ENCODE peak calls at places on chromosomes 13 and 19, in ten cellular contexts. One of them, this sample, is unnamed.

GRCh38 chr13:37618554-37618953 is 20.0 kb upstream of the POSTN start:
- DNase-seq in spleen: no peak
- DNase-seq in SK-N-SH: no peak
- DNase-seq in GM12892: no peak
- DNase-seq in endothelial cell of umbilical vein: peak
- DNase-seq in sigmoid colon: no peak
- DNase-seq in esophagus muscularis mucosa: no peak
- DNase-seq in GM23338: no peak
- DNase-seq in breast epithelium: no peak
- DNase-seq in suprapubic skin: no peak
- DNase-seq in this sample: no peak

GRCh38 chr13:37598572-37598971 is at the start of gene POSTN:
- DNase-seq in spleen: no peak
- DNase-seq in SK-N-SH: no peak
- DNase-seq in GM12892: no peak
- DNase-seq in endothelial cell of umbilical vein: peak
- DNase-seq in sigmoid colon: no peak
- DNase-seq in esophagus muscularis mucosa: no peak
- DNase-seq in GM23338: no peak
- DNase-seq in breast epithelium: no peak
- DNase-seq in suprapubic skin: no peak
- DNase-seq in this sample: no peak

GRCh38 chr19:13363235-13363634 is 143.0 kb downstream of the CACNA1A start:
- DNase-seq in spleen: no peak
- DNase-seq in SK-N-SH: no peak
- DNase-seq in GM12892: no peak
- DNase-seq in endothelial cell of umbilical vein: no peak
- DNase-seq in sigmoid colon: no peak
- DNase-seq in esophagus muscularis mucosa: no peak
- DNase-seq in GM23338: no peak
- DNase-seq in breast epithelium: no peak
- DNase-seq in suprapubic skin: no peak
- DNase-seq in this sample: no peak

GRCh38 chr19:12665281-12665573 is 1.3 kb downstream of the MAN2B1 start:
- DNase-seq in spleen: peak
- DNase-seq in SK-N-SH: no peak
- DNase-seq in GM12892: peak
- DNase-seq in endothelial cell of umbilical vein: no peak
- DNase-seq in sigmoid colon: no peak
- DNase-seq in esophagus muscularis mucosa: no peak
- DNase-seq in GM23338: no peak
- DNase-seq in breast epithelium: no peak
- DNase-seq in suprapubic skin: peak
- DNase-seq in this sample: no peak

GRCh38 chr13:85520445-85520844 is 278.8 kb downstream of the SLITRK6 start:
- DNase-seq in spleen: no peak
- DNase-seq in SK-N-SH: no peak
- DNase-seq in GM12892: no peak
- DNase-seq in endothelial cell of umbilical vein: no peak
- DNase-seq in sigmoid colon: no peak
- DNase-seq in esophagus muscularis mucosa: no peak
- DNase-seq in GM23338: no peak
- DNase-seq in breast epithelium: no peak
- DNase-seq in suprapubic skin: no peak
- DNase-seq in this sample: no peak

GRCh38 chr13:57629391-57629804 is 2.1 kb upstream of the PCDH17 start:
- DNase-seq in spleen: peak
- DNase-seq in SK-N-SH: peak
- DNase-seq in GM12892: no peak
- DNase-seq in endothelial cell of umbilical vein: no peak
- DNase-seq in sigmoid colon: no peak
- DNase-seq in esophagus muscularis mucosa: no peak
- DNase-seq in GM23338: peak
- DNase-seq in breast epithelium: no peak
- DNase-seq in suprapubic skin: no peak
- DNase-seq in this sample: no peak

GRCh38 chr19:11453468-11454341 is 18.3 kb downstream of the PRKCSH start:
- DNase-seq in spleen: no peak
- DNase-seq in SK-N-SH: peak
- DNase-seq in GM12892: peak
- DNase-seq in endothelial cell of umbilical vein: no peak
- DNase-seq in sigmoid colon: no peak
- DNase-seq in esophagus muscularis mucosa: no peak
- DNase-seq in GM23338: peak
- DNase-seq in breast epithelium: no peak
- DNase-seq in suprapubic skin: no peak
- DNase-seq in this sample: no peak

GRCh38 chr13:42056146-42056545 is 7.7 kb downstream of the DGKH start:
- DNase-seq in spleen: no peak
- DNase-seq in SK-N-SH: no peak
- DNase-seq in GM12892: no peak
- DNase-seq in endothelial cell of umbilical vein: no peak
- DNase-seq in sigmoid colon: no peak
- DNase-seq in esophagus muscularis mucosa: no peak
- DNase-seq in GM23338: no peak
- DNase-seq in breast epithelium: no peak
- DNase-seq in suprapubic skin: no peak
- DNase-seq in this sample: no peak

GRCh38 chr19:48644355-48644754 is 1.6 kb downstream of the CA11 start:
- DNase-seq in spleen: no peak
- DNase-seq in SK-N-SH: no peak
- DNase-seq in GM12892: no peak
- DNase-seq in endothelial cell of umbilical vein: no peak
- DNase-seq in sigmoid colon: no peak
- DNase-seq in esophagus muscularis mucosa: no peak
- DNase-seq in GM23338: no peak
- DNase-seq in breast epithelium: no peak
- DNase-seq in suprapubic skin: no peak
- DNase-seq in this sample: no peak

GRCh38 chr19:48644839-48645651 is 942 bp downstream of the CA11 start:
- DNase-seq in spleen: peak
- DNase-seq in SK-N-SH: peak
- DNase-seq in GM12892: peak
- DNase-seq in endothelial cell of umbilical vein: peak
- DNase-seq in sigmoid colon: peak
- DNase-seq in esophagus muscularis mucosa: no peak
- DNase-seq in GM23338: peak
- DNase-seq in breast epithelium: peak
- DNase-seq in suprapubic skin: peak
- DNase-seq in this sample: no peak

GRCh38 chr19:48646912-48647216 is 877 bp upstream of the CA11 start:
- DNase-seq in spleen: no peak
- DNase-seq in SK-N-SH: no peak
- DNase-seq in GM12892: no peak
- DNase-seq in endothelial cell of umbilical vein: no peak
- DNase-seq in sigmoid colon: no peak
- DNase-seq in esophagus muscularis mucosa: no peak
- DNase-seq in GM23338: no peak
- DNase-seq in breast epithelium: no peak
- DNase-seq in suprapubic skin: no peak
- DNase-seq in this sample: no peak

GRCh38 chr19:48646192-48646911 is 365 bp upstream of the CA11 start:
- DNase-seq in spleen: peak
- DNase-seq in SK-N-SH: peak
- DNase-seq in GM12892: peak
- DNase-seq in endothelial cell of umbilical vein: peak
- DNase-seq in sigmoid colon: peak
- DNase-seq in esophagus muscularis mucosa: no peak
- DNase-seq in GM23338: peak
- DNase-seq in breast epithelium: peak
- DNase-seq in suprapubic skin: peak
- DNase-seq in this sample: no peak

GRCh38 chr19:48645652-48646191 is at the start of gene CA11:
- DNase-seq in spleen: peak
- DNase-seq in SK-N-SH: no peak
- DNase-seq in GM12892: no peak
- DNase-seq in endothelial cell of umbilical vein: no peak
- DNase-seq in sigmoid colon: no peak
- DNase-seq in esophagus muscularis mucosa: no peak
- DNase-seq in GM23338: peak
- DNase-seq in breast epithelium: no peak
- DNase-seq in suprapubic skin: no peak
- DNase-seq in this sample: no peak
- TF ChIP-seq POLR2AphosphoS5 in spleen: no peak
- TF ChIP-seq POLR2AphosphoS5 in SK-N-SH: no peak
- TF ChIP-seq POLR2AphosphoS5 in GM12892: no peak
- TF ChIP-seq POLR2AphosphoS5 in endothelial cell of umbilical vein: no peak
- TF ChIP-seq POLR2AphosphoS5 in sigmoid colon: no peak
- TF ChIP-seq POLR2AphosphoS5 in esophagus muscularis mucosa: no peak
- TF ChIP-seq POLR2AphosphoS5 in GM23338: no peak
- TF ChIP-seq POLR2AphosphoS5 in breast epithelium: peak
- TF ChIP-seq POLR2AphosphoS5 in suprapubic skin: no peak
- TF ChIP-seq POLR2AphosphoS5 in this sample: no peak

GRCh38 chr13:66312312-66313087 is 917.6 kb downstream of the PCDH9 start:
- DNase-seq in spleen: no peak
- DNase-seq in SK-N-SH: no peak
- DNase-seq in GM12892: no peak
- DNase-seq in endothelial cell of umbilical vein: peak
- DNase-seq in sigmoid colon: no peak
- DNase-seq in esophagus muscularis mucosa: no peak
- DNase-seq in GM23338: no peak
- DNase-seq in breast epithelium: no peak
- DNase-seq in suprapubic skin: no peak
- DNase-seq in this sample: peak
- TF ChIP-seq POLR2AphosphoS5 in spleen: no peak
- TF ChIP-seq POLR2AphosphoS5 in SK-N-SH: no peak
- TF ChIP-seq POLR2AphosphoS5 in GM12892: no peak
- TF ChIP-seq POLR2AphosphoS5 in endothelial cell of umbilical vein: no peak
- TF ChIP-seq POLR2AphosphoS5 in sigmoid colon: no peak
- TF ChIP-seq POLR2AphosphoS5 in esophagus muscularis mucosa: no peak
- TF ChIP-seq POLR2AphosphoS5 in GM23338: no peak
- TF ChIP-seq POLR2AphosphoS5 in breast epithelium: no peak
- TF ChIP-seq POLR2AphosphoS5 in suprapubic skin: no peak
- TF ChIP-seq POLR2AphosphoS5 in this sample: peak

GRCh38 chr13:33116321-33117010 is 100.2 kb downstream of the KL start:
- DNase-seq in spleen: no peak
- DNase-seq in SK-N-SH: no peak
- DNase-seq in GM12892: no peak
- DNase-seq in endothelial cell of umbilical vein: no peak
- DNase-seq in sigmoid colon: no peak
- DNase-seq in esophagus muscularis mucosa: no peak
- DNase-seq in GM23338: no peak
- DNase-seq in breast epithelium: no peak
- DNase-seq in suprapubic skin: no peak
- DNase-seq in this sample: no peak

GRCh38 chr13:33115274-33115673 is 99.1 kb downstream of the KL start:
- DNase-seq in spleen: no peak
- DNase-seq in SK-N-SH: no peak
- DNase-seq in GM12892: no peak
- DNase-seq in endothelial cell of umbilical vein: no peak
- DNase-seq in sigmoid colon: no peak
- DNase-seq in esophagus muscularis mucosa: no peak
- DNase-seq in GM23338: no peak
- DNase-seq in breast epithelium: no peak
- DNase-seq in suprapubic skin: no peak
- DNase-seq in this sample: no peak

GRCh38 chr13:33112745-33113144 is 96.5 kb downstream of the KL start:
- DNase-seq in spleen: no peak
- DNase-seq in SK-N-SH: no peak
- DNase-seq in GM12892: no peak
- DNase-seq in endothelial cell of umbilical vein: no peak
- DNase-seq in sigmoid colon: no peak
- DNase-seq in esophagus muscularis mucosa: no peak
- DNase-seq in GM23338: no peak
- DNase-seq in breast epithelium: no peak
- DNase-seq in suprapubic skin: no peak
- DNase-seq in this sample: no peak

GRCh38 chr13:33111414-33112110 is 95.3 kb downstream of the KL start:
- DNase-seq in spleen: no peak
- DNase-seq in SK-N-SH: no peak
- DNase-seq in GM12892: no peak
- DNase-seq in endothelial cell of umbilical vein: peak
- DNase-seq in sigmoid colon: peak
- DNase-seq in esophagus muscularis mucosa: no peak
- DNase-seq in GM23338: no peak
- DNase-seq in breast epithelium: peak
- DNase-seq in suprapubic skin: no peak
- DNase-seq in this sample: no peak

DNA sequence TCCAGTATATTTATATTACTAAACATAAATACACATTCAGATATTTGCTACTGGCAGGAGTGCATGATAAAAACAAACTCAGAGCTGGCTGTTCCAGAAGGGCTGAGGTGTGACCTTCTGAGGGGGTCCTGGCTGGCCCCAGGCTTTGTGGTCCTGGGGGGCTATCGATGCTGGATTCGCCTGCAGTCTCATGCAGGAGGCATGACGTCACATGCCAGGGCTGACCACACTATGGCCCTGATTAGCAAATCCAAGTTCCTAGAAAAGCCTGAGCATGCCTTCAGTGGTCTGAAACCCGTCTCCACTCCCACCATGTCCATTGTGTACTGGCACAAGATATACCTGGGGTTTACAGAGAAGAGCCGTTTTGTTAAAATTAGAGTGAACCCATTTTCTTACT is 97.9 kb downstream of the KL start:
- DNase-seq in spleen: no peak
- DNase-seq in SK-N-SH: no peak
- DNase-seq in GM12892: no peak
- DNase-seq in endothelial cell of umbilical vein: no peak
- DNase-seq in sigmoid colon: no peak
- DNase-seq in esophagus muscularis mucosa: no peak
- DNase-seq in GM23338: no peak
- DNase-seq in breast epithelium: no peak
- DNase-seq in suprapubic skin: no peak
- DNase-seq in this sample: no peak
- TF ChIP-seq POLR2AphosphoS5 in spleen: no peak
- TF ChIP-seq POLR2AphosphoS5 in SK-N-SH: no peak
- TF ChIP-seq POLR2AphosphoS5 in GM12892: no peak
- TF ChIP-seq POLR2AphosphoS5 in endothelial cell of umbilical vein: no peak
- TF ChIP-seq POLR2AphosphoS5 in sigmoid colon: no peak
- TF ChIP-seq POLR2AphosphoS5 in esophagus muscularis mucosa: no peak
- TF ChIP-seq POLR2AphosphoS5 in GM23338: no peak
- TF ChIP-seq POLR2AphosphoS5 in breast epithelium: no peak
- TF ChIP-seq POLR2AphosphoS5 in suprapubic skin: no peak
- TF ChIP-seq POLR2AphosphoS5 in this sample: no peak

GRCh38 chr19:41796362-41796761 is at the start of gene CEACAM3:
- DNase-seq in spleen: no peak
- DNase-seq in SK-N-SH: no peak
- DNase-seq in GM12892: no peak
- DNase-seq in endothelial cell of umbilical vein: no peak
- DNase-seq in sigmoid colon: no peak
- DNase-seq in esophagus muscularis mucosa: no peak
- DNase-seq in GM23338: no peak
- DNase-seq in breast epithelium: no peak
- DNase-seq in suprapubic skin: no peak
- DNase-seq in this sample: no peak

GRCh38 chr19:41801682-41802317 is 5.4 kb downstream of the CEACAM3 start:
- DNase-seq in spleen: no peak
- DNase-seq in SK-N-SH: no peak
- DNase-seq in GM12892: no peak
- DNase-seq in endothelial cell of umbilical vein: no peak
- DNase-seq in sigmoid colon: no peak
- DNase-seq in esophagus muscularis mucosa: no peak
- DNase-seq in GM23338: no peak
- DNase-seq in breast epithelium: no peak
- DNase-seq in suprapubic skin: no peak
- DNase-seq in this sample: no peak

GRCh38 chr19:41802770-41803169 is 6.4 kb downstream of the CEACAM3 start:
- DNase-seq in spleen: no peak
- DNase-seq in SK-N-SH: no peak
- DNase-seq in GM12892: no peak
- DNase-seq in endothelial cell of umbilical vein: no peak
- DNase-seq in sigmoid colon: no peak
- DNase-seq in esophagus muscularis mucosa: no peak
- DNase-seq in GM23338: no peak
- DNase-seq in breast epithelium: no peak
- DNase-seq in suprapubic skin: no peak
- DNase-seq in this sample: no peak

GRCh38 chr19:41801031-41801430 is 4.6 kb downstream of the CEACAM3 start:
- DNase-seq in spleen: no peak
- DNase-seq in SK-N-SH: no peak
- DNase-seq in GM12892: no peak
- DNase-seq in endothelial cell of umbilical vein: no peak
- DNase-seq in sigmoid colon: no peak
- DNase-seq in esophagus muscularis mucosa: no peak
- DNase-seq in GM23338: no peak
- DNase-seq in breast epithelium: no peak
- DNase-seq in suprapubic skin: no peak
- DNase-seq in this sample: no peak

DNA sequence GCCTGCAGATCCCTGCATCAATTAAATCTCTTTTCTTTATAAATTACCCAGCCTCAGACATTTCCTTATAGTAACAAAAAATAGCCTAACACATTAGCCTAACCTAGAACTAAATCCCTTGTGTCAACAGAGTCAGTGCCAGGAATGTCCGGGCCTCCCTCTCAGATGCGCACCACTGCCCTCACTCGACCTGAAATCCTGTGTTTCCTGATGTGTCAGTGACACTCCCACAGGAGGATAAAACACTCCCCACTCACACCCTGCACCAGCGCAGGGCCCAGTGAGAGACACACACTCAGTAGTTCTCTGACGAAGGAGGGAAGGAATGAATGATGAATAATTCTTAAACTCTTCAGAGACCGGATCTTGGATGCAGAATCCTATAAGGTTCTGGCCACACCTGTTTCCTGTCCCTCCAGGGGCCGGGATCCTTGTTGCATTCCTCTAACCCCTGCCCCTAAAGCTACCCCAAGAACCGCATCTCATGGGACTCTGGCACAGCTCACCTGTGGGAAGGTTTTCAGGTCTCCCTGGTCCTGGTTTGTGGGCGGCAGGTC is 3.1 kb downstream of the CEACAM3 start:
- DNase-seq in spleen: no peak
- DNase-seq in SK-N-SH: no peak
- DNase-seq in GM12892: no peak
- DNase-seq in endothelial cell of umbilical vein: no peak
- DNase-seq in sigmoid colon: no peak
- DNase-seq in esophagus muscularis mucosa: no peak
- DNase-seq in GM23338: no peak
- DNase-seq in breast epithelium: no peak
- DNase-seq in suprapubic skin: no peak
- DNase-seq in this sample: no peak
- TF ChIP-seq POLR2AphosphoS5 in spleen: no peak
- TF ChIP-seq POLR2AphosphoS5 in SK-N-SH: no peak
- TF ChIP-seq POLR2AphosphoS5 in GM12892: no peak
- TF ChIP-seq POLR2AphosphoS5 in endothelial cell of umbilical vein: no peak
- TF ChIP-seq POLR2AphosphoS5 in sigmoid colon: no peak
- TF ChIP-seq POLR2AphosphoS5 in esophagus muscularis mucosa: no peak
- TF ChIP-seq POLR2AphosphoS5 in GM23338: no peak
- TF ChIP-seq POLR2AphosphoS5 in breast epithelium: no peak
- TF ChIP-seq POLR2AphosphoS5 in suprapubic skin: no peak
- TF ChIP-seq POLR2AphosphoS5 in this sample: no peak

This sample was measured in Panc1.